ENCODE peak calls at places on chromosomes 4 and X, in ten cellular contexts. Q, V, J, D, C, K, R, Y, A and U are unnamed samples.

GRCh38 chrX:118286066-118286758 is 59.7 kb upstream of the WDR44 start:
- DNase-seq in D (no peak), R (no peak), A (no peak), Q (no peak), C (no peak), Y (no peak), V (no peak), J (no peak), K (no peak), U (no peak)

GRCh38 chr4:73583661-73584060 is 36.6 kb downstream of the RASSF6 start:
- DNase-seq in D (no peak), Y (no peak), R (no peak), J (no peak), Q (no peak), C (no peak), A (no peak), K (no peak), V (no peak), U (no peak)

GRCh38 chr4:183832776-183833450 is 72.2 kb upstream of the STOX2 start:
- DNase-seq in J (no peak), C (no peak), D (no peak), Y (no peak), A (no peak), V (no peak), Q (no peak), K (no peak), R (no peak), U (no peak)

GRCh38 chrX:151754042-151754419 is 19.5 kb downstream of the CNGA2 start:
- DNase-seq in Y (peak), A (no peak), V (no peak), D (no peak), J (peak), K (no peak), Q (no peak), R (no peak), C (no peak), U (no peak)

GRCh38 chr4:687048-687974 is 1.6 kb downstream of the SLC49A3 start:
- DNase-seq in V (no peak), C (peak), J (peak), D (peak), Q (no peak), A (peak), K (no peak), Y (no peak), R (peak), U (no peak)

GRCh38 chrX:123959281-123960063 is 2.0 kb upstream of the STAG2 start:
- DNase-seq in R (peak), A (peak), Q (no peak), J (no peak), K (peak), Y (no peak), C (peak), V (no peak), D (peak), U (no peak)

GRCh38 chr4:96916731-96917130 is 1076.8 kb downstream of the PDHA2 start:
- DNase-seq in C (no peak), R (no peak), Q (no peak), K (no peak), J (peak), V (no peak), A (peak), D (no peak), Y (no peak), U (no peak)

GRCh38 chrX:128439159-128439558 is 387.0 kb upstream of the ACTRT1 start:
- DNase-seq in K (no peak), Y (no peak), C (no peak), V (no peak), A (no peak), Q (no peak), R (no peak), J (no peak), D (no peak), U (no peak)

GRCh38 chrX:108261541-108262218 is 170.1 kb downstream of the ATG4A start:
- DNase-seq in Y (peak), C (no peak), J (no peak), A (no peak), Q (no peak), R (peak), V (no peak), K (no peak), D (no peak), U (no peak)

GRCh38 chrX:95721011-95721410 is 963.6 kb upstream of the DIAPH2 start:
- DNase-seq in D (no peak), R (no peak), K (peak), Q (no peak), J (no peak), C (no peak), A (no peak), V (no peak), Y (no peak), U (no peak)

GRCh38 chr4:73575667-73576066 is 44.6 kb downstream of the RASSF6 start:
- DNase-seq in A (no peak), R (no peak), Q (no peak), V (no peak), Y (no peak), K (no peak), C (no peak), D (no peak), J (no peak), U (no peak)

GRCh38 chr4:66160606-66161005 is 490.3 kb upstream of the EPHA5 start:
- DNase-seq in V (no peak), Q (no peak), R (no peak), C (no peak), A (no peak), Y (no peak), D (no peak), K (no peak), J (no peak), U (no peak)

GRCh38 chr4:79913581-79913980 is 159.4 kb downstream of the ANTXR2 start:
- DNase-seq in C (no peak), Q (no peak), J (no peak), Y (peak), A (no peak), D (no peak), K (no peak), R (no peak), V (no peak), U (no peak)

GRCh38 chrX:154534526-154535322 is 11.9 kb downstream of the G6PD start:
- DNase-seq in Y (no peak), V (peak), C (peak), K (peak), J (peak), D (peak), R (peak), Q (peak), A (peak), U (peak)

GRCh38 chr4:102316585-102316984 is 28.7 kb downstream of the SLC39A8 start:
- DNase-seq in J (no peak), A (no peak), D (no peak), Q (no peak), V (no peak), R (no peak), K (no peak), Y (no peak), C (no peak), U (no peak)

GRCh38 chr4:8400641-8401325 is 39.7 kb downstream of the ACOX3 start:
- DNase-seq in K (no peak), C (no peak), J (no peak), Y (no peak), D (no peak), Q (no peak), A (no peak), V (no peak), R (no peak), U (no peak)

GRCh38 chr4:78477276-78477675 is 74.3 kb upstream of the ANXA3 start:
- DNase-seq in Y (no peak), A (no peak), J (no peak), Q (no peak), D (no peak), K (no peak), V (no peak), C (no peak), R (no peak), U (no peak)

GRCh38 chrX:115949900-115950822 is 220.4 kb upstream of the AGTR2 start:
- DNase-seq in C (no peak), V (no peak), J (peak), D (peak), Q (peak), K (no peak), Y (no peak), A (peak), R (no peak), U (peak)

GRCh38 chr4:53656421-53656981 is 65.2 kb upstream of the LNX1 start:
- DNase-seq in C (peak), R (no peak), A (no peak), K (no peak), D (no peak), Q (no peak), V (no peak), J (no peak), Y (no peak), U (no peak)
- TF ChIP-seq CTCF in C (peak), R (peak), A (peak), K (no peak), D (no peak), Q (no peak), V (peak), J (peak), Y (peak), U (no peak)

GRCh38 chr4:166981847-166982246 is 252.4 kb downstream of the SPOCK3 start:
- DNase-seq in A (peak), J (no peak), C (no peak), K (no peak), Y (no peak), Q (no peak), V (no peak), R (no peak), D (peak), U (no peak)
- TF ChIP-seq CTCF in A (peak), J (peak), C (no peak), K (no peak), Y (no peak), Q (no peak), V (peak), R (no peak), D (no peak), U (no peak)

GRCh38 chrX:104309169-104309568 is 54.4 kb upstream of the ESX1 start:
- DNase-seq in D (no peak), A (no peak), V (no peak), R (no peak), C (no peak), Y (no peak), Q (no peak), K (no peak), J (no peak), U (no peak)

GRCh38 chrX:104307341-104307740 is 52.6 kb upstream of the ESX1 start:
- DNase-seq in Y (no peak), K (no peak), R (no peak), A (no peak), J (no peak), Q (no peak), V (no peak), C (no peak), D (no peak), U (no peak)

GRCh38 chrX:104310657-104311056 is 55.9 kb upstream of the ESX1 start:
- DNase-seq in C (no peak), A (no peak), K (no peak), V (no peak), Y (no peak), D (no peak), Q (no peak), R (no peak), J (no peak), U (no peak)

GRCh38 chrX:104306180-104306579 is 51.4 kb upstream of the ESX1 start:
- DNase-seq in Y (no peak), Q (no peak), K (no peak), A (no peak), C (no peak), D (no peak), J (no peak), V (no peak), R (no peak), U (no peak)

DNA sequence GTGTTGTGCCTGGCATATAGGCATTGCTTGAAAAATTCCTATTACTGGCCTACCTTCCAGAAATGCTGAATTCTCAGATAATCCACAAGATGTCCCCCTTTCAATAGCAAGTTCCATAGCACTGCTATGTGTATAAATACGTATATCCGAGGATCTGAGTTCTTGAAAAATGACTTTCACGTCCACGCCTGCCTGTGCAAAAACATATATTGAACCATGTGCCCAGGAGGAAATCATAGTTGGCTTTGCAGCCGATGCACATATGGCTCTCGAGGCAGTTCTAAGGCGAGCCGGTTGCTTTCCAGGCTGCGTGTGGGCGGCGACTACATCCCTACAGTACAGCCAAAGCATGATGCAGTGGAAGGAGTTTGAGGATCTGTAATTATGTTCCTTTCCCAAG is 55.4 kb upstream of the ESX1 start:
- DNase-seq in D (no peak), V (no peak), R (no peak), Q (no peak), Y (no peak), J (no peak), A (no peak), K (no peak), C (no peak), U (no peak)
- TF ChIP-seq CTCF in D (no peak), V (peak), R (peak), Q (peak), Y (peak), J (no peak), A (peak), K (no peak), C (no peak), U (no peak)

GRCh38 chr4:117831060-117831683 is 203.1 kb upstream of the NDST3 start:
- DNase-seq in K (no peak), Y (no peak), J (no peak), C (no peak), D (no peak), Q (no peak), R (no peak), V (no peak), A (no peak), U (no peak)
- TF ChIP-seq CTCF in K (no peak), Y (no peak), J (no peak), C (no peak), D (no peak), Q (no peak), R (no peak), V (no peak), A (no peak), U (no peak)

GRCh38 chr4:72286185-72286584 is 254.4 kb downstream of the NPFFR2 start:
- DNase-seq in K (peak), J (no peak), Y (no peak), Q (no peak), A (no peak), V (no peak), C (no peak), D (no peak), R (peak), U (peak)
- TF ChIP-seq CTCF in K (peak), J (peak), Y (peak), Q (peak), A (no peak), V (peak), C (no peak), D (no peak), R (peak), U (no peak)

GRCh38 chrX:38256019-38256418 is 35.3 kb upstream of the SRPX start:
- DNase-seq in D (peak), V (no peak), Y (no peak), K (no peak), R (no peak), Q (no peak), A (no peak), J (no peak), C (no peak), U (no peak)

GRCh38 chrX:38262715-38263620 is 42.3 kb upstream of the SRPX start:
- DNase-seq in Y (peak), V (no peak), K (no peak), C (no peak), A (no peak), Q (no peak), J (no peak), D (no peak), R (no peak), U (no peak)

GRCh38 chrX:38260231-38260630 is 39.6 kb upstream of the SRPX start:
- DNase-seq in Y (no peak), K (no peak), C (no peak), J (peak), D (no peak), R (peak), V (no peak), A (peak), Q (no peak), U (peak)
- TF ChIP-seq CTCF in Y (peak), K (peak), C (no peak), J (peak), D (no peak), R (peak), V (peak), A (peak), Q (no peak), U (peak)

GRCh38 chr4:2930821-2931764 is 32.1 kb downstream of the NOP14 start:
- DNase-seq in C (no peak), K (no peak), J (peak), Q (peak), Y (no peak), A (no peak), D (peak), R (no peak), V (no peak), U (no peak)
- TF ChIP-seq CTCF in C (no peak), K (no peak), J (peak), Q (peak), Y (peak), A (peak), D (peak), R (peak), V (peak), U (no peak)

GRCh38 chr4:129526812-129527211 is 430.9 kb downstream of the C4orf33 start:
- DNase-seq in Y (no peak), Q (no peak), R (no peak), C (no peak), A (no peak), D (no peak), K (peak), V (no peak), J (no peak), U (no peak)
- TF ChIP-seq CTCF in Y (no peak), Q (peak), R (peak), C (no peak), A (peak), D (no peak), K (peak), V (no peak), J (peak), U (no peak)